ENCODE peak calls at places on chromosomes 1 and 21, in four cellular contexts. Y, X, O and C are unnamed samples.

GRCh38 chr21:39954570-39954969 is 87.3 kb downstream of the PCP4 start:
- DNase-seq in Y (no peak), O (no peak), X (no peak), C (no peak)

GRCh38 chr21:45780647-45781046 is 137.1 kb downstream of the PCBP3 start:
- DNase-seq in X (no peak), Y (no peak), O (no peak), C (no peak)

GRCh38 chr1:2179283-2180013 is 15.1 kb downstream of the FAAP20 start:
- DNase-seq in X (no peak), Y (no peak), O (no peak), C (no peak)

GRCh38 chr1:235902638-235903542 is 36.2 kb upstream of the LYST start:
- DNase-seq in X (no peak), Y (no peak), O (no peak), C (no peak)

GRCh38 chr21:46119565-46120271 is 21.8 kb downstream of the COL6A2 start:
- DNase-seq in X (no peak), Y (no peak), O (peak), C (no peak)

GRCh38 chr1:189500777-189501176 is 976.9 kb downstream of the BRINP3 start:
- DNase-seq in Y (peak), O (no peak), X (no peak), C (no peak)

GRCh38 chr21:42382915-42383314 is 12.9 kb downstream of the TMPRSS3 start:
- DNase-seq in X (no peak), O (no peak), Y (no peak), C (no peak)

GRCh38 chr1:33918368-33918767 is 54.5 kb downstream of the HMGB4 start:
- DNase-seq in O (no peak), Y (peak), X (no peak), C (no peak)

GRCh38 chr1:116988908-116989307 is 12.7 kb upstream of the CD101 start:
- DNase-seq in O (no peak), X (no peak), Y (no peak), C (no peak)

GRCh38 chr1:240555524-240555923 is 56.4 kb downstream of the GREM2 start:
- DNase-seq in X (no peak), O (no peak), Y (no peak), C (no peak)

GRCh38 chr1:39500862-39501389 is 9.5 kb downstream of the BMP8A start:
- DNase-seq in X (no peak), Y (no peak), O (peak), C (no peak)

GRCh38 chr1:47658161-47658920 is 220.5 kb downstream of the FOXD2 start:
- DNase-seq in Y (no peak), X (no peak), O (no peak), C (no peak)

GRCh38 chr21:14382486-14382834 is 486 bp downstream of the HSPA13 start:
- DNase-seq in O (no peak), Y (no peak), X (no peak), C (no peak)

GRCh38 chr1:39922139-39922757 is 20.5 kb upstream of the MYCL start:
- DNase-seq in Y (no peak), X (no peak), O (no peak), C (no peak)

GRCh38 chr1:201207046-201207445 is 16.4 kb downstream of the IGFN1 start:
- DNase-seq in Y (no peak), X (no peak), O (no peak), C (no peak)

GRCh38 chr1:151009674-151010345 is 1.6 kb downstream of the PRUNE1 start:
- DNase-seq in X (no peak), Y (no peak), O (no peak), C (no peak)

GRCh38 chr1:176612791-176613190 is 149.8 kb downstream of the PAPPA2 start:
- DNase-seq in X (no peak), Y (no peak), O (no peak), C (no peak)

GRCh38 chr1:200238311-200238710 is 171.5 kb downstream of the ZNF281 start:
- DNase-seq in Y (no peak), X (no peak), O (no peak), C (no peak)

GRCh38 chr1:2406451-2407041 is 5.8 kb downstream of the PEX10 start:
- DNase-seq in O (no peak), Y (no peak), X (no peak), C (no peak)

GRCh38 chr1:77513839-77514763 is 168.4 kb downstream of the ZZZ3 start:
- DNase-seq in X (peak), Y (peak), O (no peak), C (no peak)

GRCh38 chr1:29777522-29777921 is 541.2 kb downstream of the PTPRU start:
- DNase-seq in Y (no peak), X (no peak), O (no peak), C (no peak)

GRCh38 chr21:26377111-26377694 is 195.9 kb downstream of the CYYR1 start:
- DNase-seq in Y (no peak), O (no peak), X (no peak), C (no peak)

GRCh38 chr1:110047463-110047862 is 13.0 kb downstream of the STRIP1 start:
- DNase-seq in X (no peak), Y (no peak), O (no peak), C (no peak)

GRCh38 chr1:196400478-196401453 is 207.5 kb downstream of the KCNT2 start:
- DNase-seq in X (peak), Y (peak), O (no peak), C (no peak)

GRCh38 chr1:844472-845026 is 79.2 kb upstream of the SAMD11 start:
- DNase-seq in Y (no peak), X (no peak), O (no peak), C (no peak)

GRCh38 chr1:201761871-201762270 is 67.1 kb upstream of the IPO9 start:
- DNase-seq in Y (no peak), X (no peak), O (no peak), C (no peak)

GRCh38 chr1:183164963-183165362 is 21.1 kb upstream of the LAMC2 start:
- DNase-seq in X (no peak), Y (no peak), O (no peak), C (no peak)

GRCh38 chr21:16563795-16564194 is 834.0 kb downstream of the USP25 start:
- DNase-seq in X (peak), Y (no peak), O (no peak), C (no peak)

GRCh38 chr1:233916706-233917105 is 12.2 kb downstream of the SLC35F3 start:
- DNase-seq in Y (no peak), X (no peak), O (no peak), C (no peak)
- TF ChIP-seq CTCF in Y (no peak), X (no peak), O (no peak), C (no peak)

GRCh38 chr1:13513885-13514546 is at the start of gene LRRC38:
- DNase-seq in O (no peak), Y (no peak), X (no peak), C (no peak)

GRCh38 chr1:13513063-13513884 is 529 bp downstream of the LRRC38 start:
- DNase-seq in Y (no peak), O (no peak), X (no peak), C (no peak)

GRCh38 chr1:13520985-13521384 is 7.2 kb upstream of the LRRC38 start:
- DNase-seq in X (no peak), O (no peak), Y (no peak), C (no peak)

GRCh38 chr1:13516606-13517005 is 2.8 kb upstream of the LRRC38 start:
- DNase-seq in O (no peak), Y (no peak), X (no peak), C (no peak)

GRCh38 chr1:13517193-13517812 is 3.5 kb upstream of the LRRC38 start:
- DNase-seq in O (no peak), Y (no peak), X (no peak), C (peak)
- TF ChIP-seq CTCF in O (peak), Y (no peak), X (no peak), C (peak)

DNA sequence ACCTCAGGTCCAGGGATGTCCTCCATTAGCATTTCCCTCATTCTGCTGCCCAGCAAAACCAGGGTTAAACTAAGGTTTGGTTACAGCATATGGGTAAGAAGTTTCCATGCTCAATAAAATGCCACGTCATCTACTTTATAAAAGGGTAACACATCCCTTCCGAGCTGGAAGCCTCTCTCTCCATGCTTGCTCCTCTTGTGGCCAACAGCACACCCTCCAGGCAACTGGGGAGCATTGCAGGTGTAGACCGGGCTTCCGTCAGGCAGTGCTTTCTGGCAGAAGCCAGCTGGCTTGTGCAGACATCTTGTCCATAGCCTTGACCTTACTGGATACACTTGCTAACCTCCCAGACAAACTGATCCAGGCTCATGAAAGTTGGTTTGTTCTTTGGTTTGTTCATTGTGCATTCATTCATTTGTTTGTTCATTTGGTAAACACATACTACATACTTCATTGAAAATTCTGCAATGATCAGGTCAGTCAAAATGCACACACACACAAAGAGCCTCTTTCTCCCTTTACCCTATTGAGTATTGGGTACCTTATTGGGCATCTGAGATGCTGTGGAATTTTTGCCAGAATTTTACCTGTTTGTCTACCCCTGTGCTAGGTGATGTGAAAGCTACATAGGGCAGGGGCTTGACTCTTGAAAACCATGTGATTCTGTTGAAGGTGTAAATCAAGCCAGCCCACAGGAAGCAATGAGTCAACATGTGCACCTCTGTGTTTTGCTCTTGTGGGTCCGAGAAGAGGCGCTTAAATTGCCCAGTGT is 422.8 kb downstream of the CAMTA1 start:
- DNase-seq in X (peak), O (no peak), Y (peak), C (peak)
- TF ChIP-seq CTCF in X (peak), O (no peak), Y (peak), C (peak)

DNA sequence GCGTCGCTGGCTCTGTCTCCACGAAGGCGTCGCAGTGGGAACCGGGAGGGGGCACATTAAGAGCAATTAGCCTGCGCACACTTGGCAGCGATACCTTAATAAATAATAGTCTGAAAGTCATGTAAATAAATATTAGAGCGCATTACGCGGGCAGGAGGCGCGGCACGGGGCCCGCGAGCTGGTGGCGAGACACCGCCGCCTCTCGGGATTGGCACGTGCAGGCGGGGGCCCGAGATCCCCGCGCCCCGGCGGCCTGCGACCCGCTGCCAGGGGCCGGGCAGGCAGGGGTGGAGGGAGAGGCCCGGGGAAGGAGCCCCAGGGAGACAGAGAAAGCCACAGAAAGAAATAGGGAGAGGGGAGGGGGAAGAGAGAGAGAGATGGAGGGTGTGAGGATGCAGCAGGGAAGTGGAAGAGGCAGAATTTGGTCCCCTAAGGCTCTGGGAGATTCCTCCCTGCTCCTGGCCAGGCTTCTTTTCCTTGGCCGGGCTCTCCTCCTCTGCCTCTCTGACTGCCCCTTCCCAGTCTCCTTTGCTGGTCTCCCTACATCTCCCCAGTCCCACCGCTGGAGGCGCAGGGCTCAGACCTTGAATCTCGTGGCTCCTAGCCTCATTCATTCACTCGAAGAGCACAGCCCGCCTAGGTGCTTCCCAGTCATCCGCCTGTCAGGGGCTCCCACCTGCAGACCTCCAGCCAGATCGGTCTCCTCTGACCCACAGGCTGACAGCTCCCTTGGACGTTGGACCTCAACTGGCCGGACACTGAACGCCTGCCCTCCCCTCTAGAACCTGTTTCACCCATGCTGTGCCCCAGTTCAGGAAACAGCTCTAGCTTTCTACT is 76.3 kb downstream of the VWA5B1 start:
- DNase-seq in O (no peak), Y (peak), X (peak), C (peak)
- TF ChIP-seq CTCF in O (no peak), Y (peak), X (peak), C (peak)

GRCh38 chr1:17922833-17923232 is 167.7 kb downstream of the ACTL8 start:
- DNase-seq in Y (no peak), O (no peak), X (no peak), C (peak)
- TF ChIP-seq CTCF in Y (peak), O (peak), X (no peak), C (peak)

GRCh38 chr1:94541175-94542087 is at the start of gene F3:
- DNase-seq in X (peak), Y (peak), O (peak), C (peak)
- TF ChIP-seq CTCF in X (no peak), Y (peak), O (no peak), C (no peak)